ENCODE peak calls at places on chromosomes 12 and 14, in four cellular contexts. One of them, this sample, is unnamed.

GRCh38 chr12:12461923-12462315 is 100.7 kb downstream of the DUSP16 start:
- DNase-seq in coronary artery: no peak
- DNase-seq in tibial nerve: no peak
- DNase-seq in MM.1S: no peak
- DNase-seq in this sample: no peak

GRCh38 chr12:34022079-34022830 is at the start of gene ALG10:
- DNase-seq in coronary artery: peak; percentile 98
- DNase-seq in tibial nerve: peak; percentile 96
- DNase-seq in MM.1S: peak; percentile 98
- DNase-seq in this sample: peak; percentile 97

GRCh38 chr14:91409991-91410401 is 7.6 kb downstream of the CCDC88C start:
- DNase-seq in coronary artery: no peak
- DNase-seq in tibial nerve: no peak
- DNase-seq in MM.1S: no peak
- DNase-seq in this sample: peak; percentile 53

GRCh38 chr12:107684990-107685359 is 624 bp upstream of the PWP1 start:
- DNase-seq in coronary artery: no peak
- DNase-seq in tibial nerve: no peak
- DNase-seq in MM.1S: peak; percentile 7
- DNase-seq in this sample: no peak

GRCh38 chr12:41288188-41288811 is 100.2 kb downstream of the PDZRN4 start:
- DNase-seq in coronary artery: no peak
- DNase-seq in tibial nerve: no peak
- DNase-seq in MM.1S: no peak
- DNase-seq in this sample: no peak

GRCh38 chr12:12510141-12510540 is 52.5 kb downstream of the DUSP16 start:
- DNase-seq in coronary artery: no peak
- DNase-seq in tibial nerve: no peak
- DNase-seq in MM.1S: no peak
- DNase-seq in this sample: no peak

GRCh38 chr12:120887253-120888043 is 16.7 kb downstream of the SPPL3 start:
- DNase-seq in coronary artery: no peak
- DNase-seq in tibial nerve: no peak
- DNase-seq in MM.1S: peak; percentile 12
- DNase-seq in this sample: no peak

GRCh38 chr14:104927432-104927816 is 2.7 kb downstream of the PLD4 start:
- DNase-seq in coronary artery: no peak
- DNase-seq in tibial nerve: no peak
- DNase-seq in MM.1S: no peak
- DNase-seq in this sample: no peak

GRCh38 chr12:122872815-122873361 is 23.0 kb downstream of the VPS37B start:
- DNase-seq in coronary artery: peak; percentile 66
- DNase-seq in tibial nerve: no peak
- DNase-seq in MM.1S: peak; percentile 44
- DNase-seq in this sample: no peak

GRCh38 chr14:104841730-104842129 is 23.3 kb upstream of the CEP170B start:
- DNase-seq in coronary artery: no peak
- DNase-seq in tibial nerve: no peak
- DNase-seq in MM.1S: no peak
- DNase-seq in this sample: no peak

GRCh38 chr14:77088219-77088618 is 9.8 kb upstream of the CIPC start:
- DNase-seq in coronary artery: no peak
- DNase-seq in tibial nerve: no peak
- DNase-seq in MM.1S: no peak
- DNase-seq in this sample: no peak

GRCh38 chr12:52681551-52682380 is 1.6 kb upstream of the KRT1 start:
- DNase-seq in coronary artery: no peak
- DNase-seq in tibial nerve: no peak
- DNase-seq in MM.1S: no peak
- DNase-seq in this sample: peak; percentile 13

GRCh38 chr12:120264511-120265202 is 873 bp downstream of the PXN start:
- DNase-seq in coronary artery: no peak
- DNase-seq in tibial nerve: no peak
- DNase-seq in MM.1S: no peak
- DNase-seq in this sample: no peak

GRCh38 chr12:114933428-114934160 is 249.6 kb upstream of the TBX3 start:
- DNase-seq in coronary artery: no peak
- DNase-seq in tibial nerve: no peak
- DNase-seq in MM.1S: no peak
- DNase-seq in this sample: no peak

GRCh38 chr12:107110519-107110859 is 17.1 kb upstream of the CRY1 start:
- DNase-seq in coronary artery: no peak
- DNase-seq in tibial nerve: no peak
- DNase-seq in MM.1S: no peak
- DNase-seq in this sample: no peak

GRCh38 chr14:102683399-102684275 is 91.2 kb downstream of the RCOR1 start:
- DNase-seq in coronary artery: no peak
- DNase-seq in tibial nerve: no peak
- DNase-seq in MM.1S: no peak
- DNase-seq in this sample: no peak

GRCh38 chr12:31477669-31478068 is 113.3 kb downstream of the DENND5B start:
- DNase-seq in coronary artery: no peak
- DNase-seq in tibial nerve: no peak
- DNase-seq in MM.1S: peak; percentile 52
- DNase-seq in this sample: no peak

GRCh38 chr14:92287987-92288386 is 35.0 kb upstream of the SLC24A4 start:
- DNase-seq in coronary artery: no peak
- DNase-seq in tibial nerve: no peak
- DNase-seq in MM.1S: no peak
- DNase-seq in this sample: no peak

GRCh38 chr14:52538648-52539047 is 13.7 kb downstream of the TXNDC16 start:
- DNase-seq in coronary artery: no peak
- DNase-seq in tibial nerve: no peak
- DNase-seq in MM.1S: no peak
- DNase-seq in this sample: no peak

GRCh38 chr12:26832817-26833691 is at the start of gene ITPR2:
- DNase-seq in coronary artery: peak; percentile 96
- DNase-seq in tibial nerve: peak; percentile 91
- DNase-seq in MM.1S: peak; percentile 94
- DNase-seq in this sample: peak; percentile 91

GRCh38 chr12:96338852-96339478 is 61.3 kb downstream of the CDK17 start:
- DNase-seq in coronary artery: no peak
- DNase-seq in tibial nerve: no peak
- DNase-seq in MM.1S: no peak
- DNase-seq in this sample: no peak

GRCh38 chr14:74437654-74438053 is 11.6 kb upstream of the SYNDIG1L start:
- DNase-seq in coronary artery: peak; percentile 11
- DNase-seq in tibial nerve: no peak
- DNase-seq in MM.1S: no peak
- DNase-seq in this sample: no peak

GRCh38 chr12:132534076-132534475 is 44.1 kb downstream of the FBRSL1 start:
- DNase-seq in coronary artery: no peak
- DNase-seq in tibial nerve: no peak
- DNase-seq in MM.1S: no peak
- DNase-seq in this sample: no peak

GRCh38 chr12:66709444-66709773 is 30.5 kb upstream of the GRIP1 start:
- DNase-seq in coronary artery: no peak
- DNase-seq in tibial nerve: no peak
- DNase-seq in MM.1S: no peak
- DNase-seq in this sample: no peak

GRCh38 chr12:121800694-121801600 is 2.9 kb upstream of the SETD1B start:
- DNase-seq in coronary artery: no peak
- DNase-seq in tibial nerve: peak; percentile 57
- DNase-seq in MM.1S: peak; percentile 42
- DNase-seq in this sample: peak; percentile 78

GRCh38 chr14:81594012-81594411 is 60.4 kb upstream of the SEL1L start:
- DNase-seq in coronary artery: no peak
- DNase-seq in tibial nerve: peak; percentile 43
- DNase-seq in MM.1S: no peak
- DNase-seq in this sample: no peak

GRCh38 chr14:62213516-62213915 is 451.3 kb downstream of the SNAPC1 start:
- DNase-seq in coronary artery: no peak
- DNase-seq in tibial nerve: no peak
- DNase-seq in MM.1S: no peak
- DNase-seq in this sample: no peak

GRCh38 chr12:81212996-81213696 is 135.3 kb downstream of the ACSS3 start:
- DNase-seq in coronary artery: no peak
- DNase-seq in tibial nerve: no peak
- DNase-seq in MM.1S: no peak
- DNase-seq in this sample: no peak

GRCh38 chr12:107912421-107913004 is 138.0 kb downstream of the ASCL4 start:
- DNase-seq in coronary artery: no peak
- DNase-seq in tibial nerve: peak; percentile 18
- DNase-seq in MM.1S: peak; percentile 63
- DNase-seq in this sample: peak; percentile 33

GRCh38 chr14:77574446-77575125 is 41.9 kb downstream of the SPTLC2 start:
- DNase-seq in coronary artery: no peak
- DNase-seq in tibial nerve: no peak
- DNase-seq in MM.1S: no peak
- DNase-seq in this sample: no peak

GRCh38 chr12:123267991-123268843 is 3.4 kb downstream of the CDK2AP1 start:
- DNase-seq in coronary artery: no peak
- DNase-seq in tibial nerve: no peak
- DNase-seq in MM.1S: no peak
- DNase-seq in this sample: no peak

GRCh38 chr14:102544745-102545460 is 35.3 kb upstream of the ANKRD9 start:
- DNase-seq in coronary artery: no peak
- DNase-seq in tibial nerve: no peak
- DNase-seq in MM.1S: no peak
- DNase-seq in this sample: no peak

GRCh38 chr12:27480031-27480430 is 33.5 kb downstream of the SMCO2 start:
- DNase-seq in coronary artery: no peak
- DNase-seq in tibial nerve: no peak
- DNase-seq in MM.1S: no peak
- DNase-seq in this sample: no peak

GRCh38 chr12:93978553-93978952 is 169.8 kb upstream of the PLXNC1 start:
- DNase-seq in coronary artery: no peak
- DNase-seq in tibial nerve: peak; percentile 42
- DNase-seq in MM.1S: no peak
- DNase-seq in this sample: no peak

GRCh38 chr12:100058482-100059029 is 73.8 kb upstream of the ANKS1B start:
- DNase-seq in coronary artery: no peak
- DNase-seq in tibial nerve: no peak
- DNase-seq in MM.1S: no peak
- DNase-seq in this sample: no peak

DNA sequence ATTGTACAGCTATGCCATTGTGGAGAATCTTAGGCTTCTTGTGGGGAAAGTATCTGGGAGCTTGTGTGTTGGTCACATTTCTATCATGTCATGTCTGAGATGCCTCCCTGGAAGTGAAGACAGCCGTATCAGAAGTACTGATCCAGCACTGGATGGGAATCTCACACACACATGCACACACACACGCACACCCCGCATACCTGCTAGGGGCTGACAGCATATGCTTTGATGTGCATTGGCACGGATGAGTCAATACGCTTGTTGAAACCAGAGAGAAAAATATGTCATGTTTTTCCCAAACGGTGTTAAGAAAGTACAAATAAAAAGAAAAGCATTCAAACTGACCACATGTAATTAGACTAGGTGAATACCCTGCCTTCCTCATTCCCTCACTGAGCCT is 260.8 kb downstream of the KTN1 start:
- DNase-seq in coronary artery: no peak
- DNase-seq in tibial nerve: no peak
- DNase-seq in MM.1S: no peak
- DNase-seq in this sample: no peak
- H3K27ac ChIP-seq in coronary artery: no peak overlapping the region
- H3K27ac ChIP-seq in tibial nerve: no peak overlapping the region
- H3K27ac ChIP-seq in MM.1S: no peak overlapping the region
- H3K27ac ChIP-seq in this sample: no peak overlapping the region

GRCh38 chr14:30064454-30064853 is 136.8 kb upstream of the PRKD1 start:
- DNase-seq in coronary artery: no peak
- DNase-seq in tibial nerve: no peak
- DNase-seq in MM.1S: peak; percentile 16
- DNase-seq in this sample: no peak
- H3K27ac ChIP-seq in coronary artery: no peak overlapping the region
- H3K27ac ChIP-seq in tibial nerve: no peak overlapping the region
- H3K27ac ChIP-seq in MM.1S: no peak overlapping the region
- H3K27ac ChIP-seq in this sample: no peak overlapping the region

DNA sequence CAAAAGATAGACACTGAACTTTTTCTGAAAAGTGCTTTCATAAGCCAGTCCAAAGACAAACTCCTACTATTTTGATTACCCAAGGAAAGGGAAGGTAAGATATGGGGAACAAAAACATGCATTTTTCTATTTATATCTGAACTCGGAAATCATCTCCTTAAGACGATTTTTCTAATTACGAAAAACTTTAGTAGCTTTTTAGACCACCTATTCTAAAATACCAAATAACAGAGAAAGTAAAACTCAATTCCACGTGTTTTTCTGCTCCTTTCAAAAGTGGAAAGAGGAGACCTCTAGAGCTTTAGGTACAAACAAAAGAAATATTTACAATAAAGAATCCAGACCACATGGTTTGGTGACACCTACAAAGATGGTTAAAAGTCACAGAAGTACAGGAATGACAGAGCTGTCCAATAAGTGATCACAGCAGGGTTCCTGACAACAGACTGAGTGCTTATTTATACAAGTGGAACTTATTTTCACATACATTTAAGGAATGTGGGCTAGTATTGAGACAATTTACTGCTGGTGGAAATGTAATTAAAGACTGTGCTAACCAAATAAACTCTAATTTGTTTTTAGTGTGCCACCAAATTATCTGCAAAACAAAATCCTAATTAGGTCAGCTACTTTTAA is 2.5 kb downstream of the LRIG3 start:
- DNase-seq in coronary artery: no peak
- DNase-seq in tibial nerve: no peak
- DNase-seq in MM.1S: no peak
- DNase-seq in this sample: no peak
- H3K27ac ChIP-seq in coronary artery: peak overlapping the region; percentile 99
- H3K27ac ChIP-seq in tibial nerve: peak overlapping the region; percentile 93
- H3K27ac ChIP-seq in MM.1S: no peak overlapping the region
- H3K27ac ChIP-seq in this sample: no peak overlapping the region

DNA sequence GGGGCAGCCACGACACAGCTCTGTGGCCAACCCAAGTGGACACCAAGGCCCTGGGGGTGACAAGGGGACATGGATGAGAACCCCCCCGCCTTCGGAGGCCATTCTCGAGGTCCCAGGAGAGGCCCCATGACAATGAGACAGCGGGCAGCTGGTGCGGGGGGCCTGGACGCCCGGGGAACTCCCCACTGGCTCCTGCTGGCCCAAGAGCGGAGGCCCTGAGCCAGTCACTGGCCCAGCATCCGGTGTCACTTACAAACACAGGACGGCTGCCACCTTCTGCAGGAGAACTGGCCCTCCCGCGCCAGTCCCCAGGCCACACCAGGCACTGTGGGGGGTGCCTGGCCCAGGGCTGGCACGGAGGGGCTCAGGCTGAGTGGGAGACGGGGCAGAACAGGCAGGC is 51.4 kb downstream of the NCOR2 start:
- DNase-seq in coronary artery: no peak
- DNase-seq in tibial nerve: no peak
- DNase-seq in MM.1S: no peak
- DNase-seq in this sample: no peak
- H3K27ac ChIP-seq in coronary artery: peak overlapping the region; percentile 100
- H3K27ac ChIP-seq in tibial nerve: peak overlapping the region; percentile 95
- H3K27ac ChIP-seq in MM.1S: no peak overlapping the region
- H3K27ac ChIP-seq in this sample: no peak overlapping the region

GRCh38 chr12:25052191-25053020 is 103.5 kb upstream of the BCAT1 start:
- DNase-seq in coronary artery: no peak
- DNase-seq in tibial nerve: no peak
- DNase-seq in MM.1S: peak; percentile 76
- DNase-seq in this sample: peak; percentile 85
- H3K27ac ChIP-seq in coronary artery: peak overlapping the region; percentile 33
- H3K27ac ChIP-seq in tibial nerve: no peak overlapping the region
- H3K27ac ChIP-seq in MM.1S: peak overlapping the region; percentile 83
- H3K27ac ChIP-seq in this sample: peak overlapping the region; percentile 52

This sample was measured in CD4-positive, alpha-beta memory T cell.